ENCODE peak calls at places on chromosomes 6 and 20, in four cellular contexts. S is K562, M is WTC11, K is HCT116. B is an unnamed sample.

GRCh38 chr6:33619166-33619565 is 2.0 kb upstream of the ITPR3 start:
- DNase-seq in S (peak), M (no peak), K (no peak), B (no peak)

GRCh38 chr20:17612287-17612974 is 42.6 kb downstream of the DSTN start:
- DNase-seq in S (no peak), M (no peak), K (no peak), B (peak)

GRCh38 chr6:44956426-44956825 is 371.7 kb upstream of the RUNX2 start:
- DNase-seq in S (no peak), M (no peak), K (no peak), B (no peak)

GRCh38 chr6:109336221-109336955 is 45.9 kb downstream of the CD164 start:
- DNase-seq in S (no peak), M (no peak), K (peak), B (no peak)

GRCh38 chr6:13131935-13132661 is 196.2 kb downstream of the TBC1D7 start:
- DNase-seq in S (no peak), M (no peak), K (no peak), B (no peak)

GRCh38 chr6:101114703-101115102 is 233.6 kb upstream of the ASCC3 start:
- DNase-seq in S (no peak), M (no peak), K (peak), B (peak)

GRCh38 chr20:40956503-40956902 is 72.1 kb upstream of the TOP1 start:
- DNase-seq in S (no peak), M (no peak), K (no peak), B (no peak)

GRCh38 chr20:49288784-49289696 is 11.2 kb upstream of the ZNFX1 start:
- DNase-seq in S (no peak), M (no peak), K (no peak), B (no peak)

GRCh38 chr6:127069659-127070279 is 48.7 kb upstream of the RSPO3 start:
- DNase-seq in S (no peak), M (no peak), K (peak), B (peak)

GRCh38 chr6:109299695-109300564 is 82.3 kb downstream of the CD164 start:
- DNase-seq in S (no peak), M (no peak), K (no peak), B (no peak)

GRCh38 chr6:143336446-143337152 is 113.9 kb downstream of the ADAT2 start:
- DNase-seq in S (no peak), M (no peak), K (no peak), B (no peak)

GRCh38 chr6:158686791-158687381 is 37.0 kb downstream of the SYTL3 start:
- DNase-seq in S (no peak), M (no peak), K (no peak), B (no peak)

GRCh38 chr6:35363293-35363750 is 21.0 kb downstream of the PPARD start:
- DNase-seq in S (peak), M (no peak), K (no peak), B (no peak)

GRCh38 chr6:122079906-122080305 is 319.5 kb upstream of the HSF2 start:
- DNase-seq in S (no peak), M (no peak), K (no peak), B (no peak)
- TF ChIP-seq ATF3 in S (no peak), M (no peak), K (no peak), B (no peak)

DNA sequence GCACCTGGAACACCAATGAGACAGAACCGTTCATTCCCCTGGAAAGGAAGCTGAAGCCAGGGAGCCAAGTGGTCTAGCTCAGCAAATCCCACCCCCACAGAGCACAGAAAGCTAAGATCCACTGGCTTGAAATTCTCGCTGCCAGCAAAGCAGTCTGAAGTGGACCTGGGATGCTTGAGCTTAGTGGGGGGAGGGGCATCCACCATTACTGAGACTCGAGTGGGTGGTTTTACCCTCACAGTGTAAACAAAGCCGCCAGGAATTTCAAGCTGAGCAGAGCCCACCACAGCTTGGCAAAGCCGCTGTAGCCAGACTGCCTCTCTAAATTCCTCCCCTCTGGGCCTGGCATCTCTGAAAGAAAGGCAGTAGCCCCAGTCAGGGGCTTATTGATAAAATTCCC is 53.1 kb downstream of the KIF16B start:
- DNase-seq in S (no peak), M (no peak), K (no peak), B (no peak)
- TF ChIP-seq ATF3 in S (no peak), M (no peak), K (no peak), B (no peak)

DNA sequence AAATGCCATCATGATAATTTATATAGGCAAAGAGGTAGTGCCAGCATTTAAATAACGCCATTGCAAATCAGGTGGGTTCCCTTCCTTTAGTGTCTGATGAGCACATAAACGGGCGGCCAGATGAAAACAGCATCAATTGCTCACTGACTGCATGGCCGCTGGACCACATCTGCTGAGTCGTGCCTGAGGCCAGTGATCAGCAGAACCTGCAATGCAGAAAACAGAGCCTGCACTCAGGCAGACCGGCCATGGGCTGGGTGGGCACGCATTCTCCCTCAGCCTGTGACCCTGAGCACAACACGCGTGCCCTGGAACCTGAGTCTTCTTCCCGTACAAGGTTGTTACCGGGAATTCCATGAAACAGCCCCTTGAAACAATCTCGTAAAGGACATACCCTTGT is 144.0 kb upstream of the THBS2 start:
- DNase-seq in S (no peak), M (no peak), K (no peak), B (no peak)
- TF ChIP-seq ATF3 in S (no peak), M (no peak), K (no peak), B (no peak)

GRCh38 chr6:112044856-112045255 is 9.0 kb upstream of the CCN6 start:
- DNase-seq in S (no peak), M (no peak), K (no peak), B (no peak)
- TF ChIP-seq ATF3 in S (no peak), M (no peak), K (no peak), B (no peak)

GRCh38 chr6:113997106-113997505 is 26.2 kb upstream of the HDAC2 start:
- DNase-seq in S (no peak), M (no peak), K (peak), B (no peak)

GRCh38 chr6:113995632-113996031 is 24.7 kb upstream of the HDAC2 start:
- DNase-seq in S (no peak), M (no peak), K (peak), B (peak)

GRCh38 chr6:113999284-113999683 is 28.3 kb upstream of the HDAC2 start:
- DNase-seq in S (no peak), M (no peak), K (no peak), B (no peak)

GRCh38 chr6:114000066-114000465 is 29.1 kb upstream of the HDAC2 start:
- DNase-seq in S (no peak), M (no peak), K (no peak), B (no peak)

DNA sequence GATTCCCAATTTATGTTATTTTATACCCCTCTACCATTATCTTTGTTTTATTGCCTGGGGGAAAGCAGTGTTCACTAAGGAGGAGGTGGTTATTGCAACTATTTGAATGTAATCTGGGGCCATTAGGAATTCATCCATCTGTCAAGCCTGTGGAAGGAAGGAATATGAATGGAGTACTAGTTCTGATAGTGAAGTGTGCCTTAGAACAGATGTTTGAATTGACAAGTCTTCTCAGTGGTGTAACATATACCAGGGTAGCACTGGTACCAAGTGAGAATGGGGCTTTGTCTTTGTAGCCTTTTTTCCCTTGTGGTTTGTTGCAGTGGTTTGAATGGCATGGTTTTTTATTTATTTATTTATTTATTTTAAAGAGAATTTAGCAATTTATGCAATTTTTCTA is 27.9 kb upstream of the HDAC2 start:
- DNase-seq in S (no peak), M (no peak), K (no peak), B (no peak)
- TF ChIP-seq ATF3 in S (no peak), M (no peak), K (no peak), B (no peak)

DNA sequence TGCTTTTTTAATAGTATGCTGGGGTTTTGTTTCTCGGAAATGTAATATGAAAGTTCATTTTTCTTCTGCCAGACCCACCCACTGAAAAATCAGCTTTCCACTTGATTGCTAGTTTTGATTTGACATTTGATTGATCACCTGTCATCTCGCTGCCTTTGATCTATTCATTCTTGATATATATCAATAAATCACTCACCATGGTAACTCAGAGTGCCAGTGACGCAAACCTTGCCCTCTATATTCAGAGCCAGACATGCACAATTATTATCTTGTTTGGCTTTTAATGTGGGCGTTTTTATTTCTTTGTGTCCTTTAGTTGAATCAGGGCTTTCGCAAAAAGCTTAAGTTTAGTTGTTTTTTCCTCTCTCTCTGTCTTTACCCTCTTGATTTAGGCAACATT is 2.0 kb downstream of the TSHZ2 start:
- DNase-seq in S (no peak), M (no peak), K (no peak), B (no peak)
- TF ChIP-seq ATF3 in S (no peak), M (no peak), K (no peak), B (no peak)

DNA sequence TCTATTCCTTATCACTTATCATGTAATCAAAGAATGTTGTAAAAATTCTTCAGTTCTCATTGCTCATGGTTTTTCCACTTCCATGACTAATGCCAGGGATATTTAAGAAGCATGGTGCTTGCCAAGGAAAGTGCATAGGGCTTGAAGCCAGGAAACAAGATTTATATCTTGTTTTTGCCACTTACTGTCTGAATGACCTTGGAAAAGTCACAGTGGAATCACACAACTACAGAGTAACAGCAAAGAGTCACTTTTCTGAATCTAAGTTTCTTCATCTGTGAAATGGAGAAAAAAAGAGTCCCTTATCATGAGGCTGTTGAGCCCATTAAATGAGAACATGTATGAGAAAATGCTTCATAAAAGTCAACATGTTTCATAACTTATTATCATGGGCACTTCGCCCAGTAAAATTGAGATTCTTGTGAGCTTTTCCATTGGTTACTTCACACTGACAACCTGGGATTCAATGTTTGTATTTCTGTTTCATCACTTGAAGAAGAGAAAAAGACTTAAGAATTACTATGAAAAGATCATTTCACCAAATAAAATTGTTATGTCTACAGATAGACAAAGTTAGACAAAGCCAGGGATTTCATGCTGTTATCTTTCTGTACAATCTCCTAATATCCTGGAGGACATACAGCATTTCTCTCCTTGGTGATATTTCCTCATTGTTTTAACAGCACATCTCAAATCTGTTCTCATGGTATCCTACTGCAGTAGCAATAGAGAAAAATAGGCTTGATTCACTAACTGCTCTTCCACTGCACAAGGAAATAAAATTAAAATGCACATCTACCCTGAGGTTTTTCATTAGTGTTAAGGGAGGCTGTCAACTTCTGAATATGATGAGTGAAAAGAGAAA is 7.6 kb upstream of the BMP5 start:
- DNase-seq in S (no peak), M (no peak), K (no peak), B (no peak)
- TF ChIP-seq ATF3 in S (no peak), M (no peak), K (no peak), B (no peak)

DNA sequence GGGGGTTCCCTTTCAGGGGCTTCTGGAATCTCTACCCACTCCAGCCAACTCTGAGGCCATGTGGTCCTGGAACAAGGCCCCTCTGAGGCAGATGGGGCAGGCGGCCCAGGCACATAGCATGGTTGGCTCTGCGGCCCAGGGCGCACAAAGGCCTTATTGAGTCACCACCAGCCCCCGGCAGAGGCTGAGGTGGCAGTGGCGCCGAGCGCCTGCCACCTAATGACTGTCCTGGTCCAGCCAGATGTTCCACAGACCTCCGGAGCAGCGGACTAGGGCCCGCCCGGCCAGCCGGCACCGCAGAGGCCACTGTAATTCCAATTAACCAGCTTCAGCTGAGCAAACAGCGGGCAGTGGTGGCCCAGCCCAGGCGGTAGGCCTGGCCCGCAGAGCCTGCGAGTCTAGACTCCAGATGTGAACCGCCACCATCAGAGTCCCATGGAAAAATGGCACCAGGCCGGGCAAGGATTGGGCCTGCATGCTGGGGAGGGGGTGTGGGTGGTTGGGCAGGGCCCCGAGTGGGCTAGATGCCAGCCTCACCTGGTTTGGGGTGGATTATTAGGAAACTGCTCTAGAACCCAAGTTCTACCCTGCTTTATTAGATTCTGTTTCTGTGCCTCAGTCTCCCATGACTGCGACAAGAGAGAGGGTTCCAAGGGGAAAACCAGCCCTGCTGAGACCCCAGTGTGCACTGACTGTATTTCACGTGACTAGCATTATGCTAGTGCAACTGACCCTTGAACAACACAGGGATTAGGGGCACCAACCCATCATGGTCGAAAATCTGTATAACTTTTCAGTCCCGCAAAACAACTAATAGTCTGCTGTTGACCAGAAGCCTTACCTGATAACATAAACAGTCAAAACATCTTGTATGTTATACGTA is 34.1 kb upstream of the ID1 start:
- DNase-seq in S (no peak), M (no peak), K (no peak), B (peak)
- TF ChIP-seq ATF3 in S (no peak), M (no peak), K (no peak), B (no peak)

B was measured in HepG2.